ENCODE peak calls at places on chromosome 1, in ten cellular contexts. P is body of pancreas, U is SJSA1, A is left ventricle myocardium inferior, F is A549, H is GM23338, C is tibial artery, T is mesenchymal stem cell, N is adipocyte, Z is Peyer's patch. Y is an unnamed sample. For H3K4me1, the result is how much of the 10 kb centered on the place peaks cover.

GRCh38 chr1:15974855-15975254 is 1.0 kb downstream of the ZBTB17 start:
- DNase-seq in P (no peak), U (no peak), A (no peak), F (no peak), H (no peak), C (no peak), T (peak), N (no peak), Z (no peak), Y (no peak)

GRCh38 chr1:211735208-211736170 is 60.1 kb upstream of the NEK2 start:
- DNase-seq in P (peak), U (peak), A (no peak), F (peak), H (no peak), C (no peak), T (peak), N (peak), Z (peak), Y (peak)

GRCh38 chr1:11545793-11546192 is 66.8 kb downstream of the DISP3 start:
- DNase-seq in P (no peak), U (no peak), A (no peak), F (no peak), H (no peak), C (no peak), T (no peak), N (no peak), Z (no peak), Y (no peak)

GRCh38 chr1:239386453-239387303 is at the start of gene CHRM3:
- DNase-seq in P (peak), U (no peak), A (no peak), F (peak), H (peak), C (peak), T (no peak), N (peak), Z (peak), Y (peak)

GRCh38 chr1:48757363-48757762 is 19.3 kb downstream of the BEND5 start:
- DNase-seq in P (no peak), U (no peak), A (no peak), F (no peak), H (no peak), C (no peak), T (no peak), N (no peak), Z (no peak), Y (no peak)

GRCh38 chr1:21911205-21912001 is 25.7 kb downstream of the HSPG2 start:
- DNase-seq in P (no peak), U (no peak), A (peak), F (no peak), H (no peak), C (peak), T (peak), N (peak), Z (peak), Y (peak)

GRCh38 chr1:212915245-212916091 is 34.9 kb upstream of the VASH2 start:
- DNase-seq in P (peak), U (no peak), A (peak), F (peak), H (peak), C (no peak), T (peak), N (peak), Z (no peak), Y (peak)

GRCh38 chr1:9482816-9483572 is 56.3 kb upstream of the SLC25A33 start:
- DNase-seq in P (no peak), U (no peak), A (no peak), F (no peak), H (no peak), C (no peak), T (no peak), N (no peak), Z (no peak), Y (peak)

GRCh38 chr1:21115098-21115760 is 61.5 kb downstream of the EIF4G3 start:
- DNase-seq in P (no peak), U (no peak), A (no peak), F (peak), H (no peak), C (no peak), T (no peak), N (no peak), Z (no peak), Y (no peak)

GRCh38 chr1:31591425-31592093 is 15.2 kb downstream of the TINAGL1 start:
- DNase-seq in P (no peak), U (no peak), A (no peak), F (peak), H (no peak), C (peak), T (no peak), N (peak), Z (peak), Y (no peak)

GRCh38 chr1:56917356-56917755 is 48.5 kb downstream of the C8B start:
- DNase-seq in P (no peak), U (no peak), A (no peak), F (no peak), H (no peak), C (no peak), T (no peak), N (no peak), Z (no peak), Y (no peak)
- H3K4me1 ChIP-seq in P (under half), U (under half), A (under half), F (under half), H (under half), C (under half), T (under half), N (under half), Z (under half), Y (under half)

GRCh38 chr1:56573311-56573710 is 6.1 kb downstream of the PLPP3 start:
- DNase-seq in P (no peak), U (no peak), A (no peak), F (no peak), H (no peak), C (no peak), T (no peak), N (peak), Z (no peak), Y (no peak)

GRCh38 chr1:56569661-56570060 is 9.7 kb downstream of the PLPP3 start:
- DNase-seq in P (no peak), U (no peak), A (no peak), F (peak), H (no peak), C (no peak), T (no peak), N (no peak), Z (no peak), Y (no peak)

GRCh38 chr1:56572334-56573050 is 6.9 kb downstream of the PLPP3 start:
- DNase-seq in P (no peak), U (no peak), A (no peak), F (no peak), H (no peak), C (no peak), T (no peak), N (no peak), Z (no peak), Y (no peak)

GRCh38 chr1:56574794-56575193 is 4.6 kb downstream of the PLPP3 start:
- DNase-seq in P (no peak), U (no peak), A (no peak), F (no peak), H (no peak), C (no peak), T (no peak), N (no peak), Z (no peak), Y (no peak)

DNA sequence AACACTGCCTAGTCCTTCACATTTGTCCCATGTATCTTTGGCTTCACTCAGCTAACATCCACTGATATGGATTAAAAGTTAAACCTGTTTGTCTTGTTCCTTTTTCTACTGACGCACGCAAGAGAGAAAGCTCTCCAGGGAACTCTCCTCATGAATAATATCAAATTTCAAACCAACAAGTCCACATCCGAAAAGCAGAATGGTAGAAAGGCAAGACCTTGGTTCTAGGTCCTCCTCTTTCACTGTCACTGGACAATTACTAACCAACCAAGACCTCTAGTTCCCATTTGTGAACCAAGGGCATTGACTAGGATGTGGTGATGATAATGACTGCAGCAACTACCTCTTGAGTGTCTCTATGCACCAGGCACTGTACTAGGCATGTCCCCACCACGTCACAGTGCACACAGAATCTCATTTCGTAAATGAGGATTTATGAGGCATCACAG is 8.4 kb downstream of the PLPP3 start:
- DNase-seq in P (no peak), U (no peak), A (no peak), F (no peak), H (no peak), C (no peak), T (no peak), N (no peak), Z (no peak), Y (no peak)
- H3K4me1 ChIP-seq in P (half or more), U (under half), A (half or more), F (half or more), H (half or more), C (under half), T (under half), N (half or more), Z (under half), Y (under half)

DNA sequence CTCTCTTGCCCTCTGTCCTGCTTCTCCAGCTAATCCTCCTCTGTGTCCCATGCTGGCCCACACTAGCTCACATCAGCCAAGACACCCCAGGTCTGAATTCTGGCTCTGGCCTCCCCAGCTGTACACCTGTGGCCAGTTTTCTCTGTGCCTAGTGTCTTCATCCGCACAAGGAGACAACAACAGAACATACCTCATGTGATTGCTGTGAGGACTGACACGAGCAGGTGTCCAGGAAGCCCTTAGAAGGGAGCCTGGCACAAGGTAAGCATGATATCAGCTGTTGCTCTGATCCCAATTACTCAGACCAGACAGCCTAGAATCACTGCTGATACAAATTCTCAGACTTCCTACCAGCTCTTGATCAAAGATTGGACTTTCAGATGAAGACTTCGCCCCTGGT is 71.2 kb upstream of the GJB5 start:
- DNase-seq in P (no peak), U (no peak), A (no peak), F (no peak), H (no peak), C (no peak), T (no peak), N (no peak), Z (no peak), Y (no peak)
- H3K4me1 ChIP-seq in P (under half), U (under half), A (under half), F (under half), H (under half), C (under half), T (under half), N (under half), Z (under half), Y (under half)

GRCh38 chr1:81811757-81812371 is 11.1 kb downstream of the ADGRL2 start:
- DNase-seq in P (no peak), U (no peak), A (no peak), F (peak), H (no peak), C (no peak), T (no peak), N (no peak), Z (no peak), Y (no peak)
- H3K4me1 ChIP-seq in P (under half), U (under half), A (half or more), F (under half), H (half or more), C (under half), T (under half), N (under half), Z (under half), Y (under half)

DNA sequence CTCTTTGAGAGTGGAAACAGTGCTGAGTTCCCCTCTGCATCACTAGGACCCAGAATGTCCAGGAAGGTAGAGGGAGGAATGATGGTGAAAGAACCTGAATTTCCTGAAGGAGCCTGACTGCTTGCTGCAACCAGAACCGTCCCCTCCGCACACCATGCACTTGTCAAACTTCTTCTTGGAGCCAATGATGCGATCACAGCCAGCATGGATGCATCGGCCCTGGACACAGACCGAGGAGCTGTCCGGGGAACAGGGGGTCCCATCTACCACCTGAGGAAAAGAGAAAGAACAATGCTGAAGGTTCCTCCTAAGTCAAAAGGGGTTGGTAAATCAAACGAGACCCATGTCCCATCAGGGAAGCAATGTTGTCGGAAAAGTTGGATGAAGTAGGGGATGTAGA is 6.9 kb downstream of the ADAMTS4 start:
- DNase-seq in P (no peak), U (no peak), A (no peak), F (no peak), H (no peak), C (peak), T (no peak), N (no peak), Z (no peak), Y (no peak)
- H3K4me1 ChIP-seq in P (under half), U (under half), A (half or more), F (under half), H (under half), C (under half), T (under half), N (half or more), Z (under half), Y (under half)

DNA sequence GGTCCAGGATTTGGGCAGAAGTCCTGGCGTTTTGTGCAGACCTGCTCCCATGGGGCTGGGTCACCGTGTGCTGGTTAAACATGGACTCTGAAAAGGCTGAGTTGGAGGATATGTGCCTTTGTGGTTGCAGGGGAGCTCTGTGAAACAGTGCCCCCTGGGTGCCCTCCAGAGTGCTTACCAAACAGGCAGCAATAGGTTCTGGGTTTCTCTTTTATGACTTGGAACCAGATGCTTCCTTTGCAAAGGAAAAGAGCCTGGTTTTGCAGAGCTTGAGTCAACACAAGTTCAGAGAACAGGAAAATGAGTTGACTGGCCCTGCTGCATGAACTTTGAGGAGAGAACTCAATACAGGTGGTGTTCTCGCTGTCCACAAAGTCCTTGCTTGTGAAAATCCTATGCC is 288.9 kb downstream of the TM2D1 start:
- DNase-seq in P (no peak), U (no peak), A (no peak), F (no peak), H (no peak), C (no peak), T (no peak), N (no peak), Z (no peak), Y (no peak)
- H3K4me1 ChIP-seq in P (under half), U (under half), A (half or more), F (under half), H (under half), C (under half), T (under half), N (under half), Z (under half), Y (under half)

GRCh38 chr1:216034506-216034905 is 388.7 kb downstream of the USH2A start:
- DNase-seq in P (no peak), U (no peak), A (no peak), F (no peak), H (peak), C (no peak), T (peak), N (no peak), Z (no peak), Y (peak)
- H3K4me1 ChIP-seq in P (under half), U (under half), A (under half), F (under half), H (under half), C (under half), T (under half), N (under half), Z (under half), Y (under half)

DNA sequence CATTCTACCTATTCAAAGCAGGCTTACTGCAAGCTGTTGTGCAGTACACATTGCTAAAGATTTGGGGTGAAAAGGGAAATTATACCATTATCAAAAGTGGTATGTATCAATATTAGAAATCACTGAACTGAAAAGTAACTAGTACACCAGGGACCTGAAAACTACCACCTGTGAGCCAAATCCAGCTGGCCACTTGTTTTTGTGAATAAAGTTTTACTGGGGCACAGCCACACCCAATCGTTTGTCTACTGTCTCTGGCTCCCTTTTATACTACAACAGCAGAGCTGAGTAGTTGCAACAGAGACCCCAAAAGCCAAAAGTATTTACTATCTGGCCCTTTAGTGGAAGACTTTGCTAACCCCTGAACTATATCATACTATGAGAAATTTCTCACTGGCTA is 13.8 kb upstream of the CR1L start:
- DNase-seq in P (no peak), U (no peak), A (no peak), F (no peak), H (no peak), C (no peak), T (no peak), N (no peak), Z (no peak), Y (no peak)
- H3K4me1 ChIP-seq in P (under half), U (under half), A (under half), F (under half), H (under half), C (under half), T (under half), N (under half), Z (under half), Y (under half)